ENCODE peak calls at places on chromosome 16, in eight cellular contexts. One of them, this sample, is unnamed.

GRCh38 chr16:7116734-7117133 is 215.9 kb upstream of the RBFOX1 start:
- DNase-seq in breast epithelium: no peak
- DNase-seq in gastrocnemius medialis: no peak
- DNase-seq in pancreas: no peak
- DNase-seq in fibroblast of lung: no peak
- DNase-seq in tibial nerve: no peak
- DNase-seq in HFF-Myc: no peak
- DNase-seq in IMR-90: no peak
- DNase-seq in this sample: no peak

GRCh38 chr16:66416136-66416535 is 11.0 kb upstream of the BEAN1 start:
- DNase-seq in gastrocnemius medialis: no peak
- DNase-seq in pancreas: no peak
- DNase-seq in breast epithelium: no peak
- DNase-seq in HFF-Myc: no peak
- DNase-seq in tibial nerve: no peak
- DNase-seq in IMR-90: no peak
- DNase-seq in fibroblast of lung: no peak
- DNase-seq in this sample: no peak

GRCh38 chr16:59591480-59591879 is 857.4 kb upstream of the GOT2 start:
- DNase-seq in fibroblast of lung: no peak
- DNase-seq in IMR-90: peak
- DNase-seq in breast epithelium: no peak
- DNase-seq in HFF-Myc: no peak
- DNase-seq in tibial nerve: no peak
- DNase-seq in gastrocnemius medialis: no peak
- DNase-seq in pancreas: no peak
- DNase-seq in this sample: no peak

GRCh38 chr16:28915181-28915580 is 9.9 kb downstream of the RABEP2 start:
- DNase-seq in tibial nerve: no peak
- DNase-seq in IMR-90: peak
- DNase-seq in pancreas: no peak
- DNase-seq in gastrocnemius medialis: no peak
- DNase-seq in breast epithelium: no peak
- DNase-seq in HFF-Myc: peak
- DNase-seq in fibroblast of lung: peak
- DNase-seq in this sample: peak

GRCh38 chr16:833411-833810 is 32.9 kb upstream of the GNG13 start:
- DNase-seq in gastrocnemius medialis: no peak
- DNase-seq in HFF-Myc: no peak
- DNase-seq in tibial nerve: no peak
- DNase-seq in breast epithelium: no peak
- DNase-seq in fibroblast of lung: no peak
- DNase-seq in pancreas: no peak
- DNase-seq in IMR-90: no peak
- DNase-seq in this sample: no peak

GRCh38 chr16:66832190-66832589 is 1.4 kb upstream of the NAE1 start:
- DNase-seq in gastrocnemius medialis: no peak
- DNase-seq in breast epithelium: no peak
- DNase-seq in HFF-Myc: no peak
- DNase-seq in pancreas: no peak
- DNase-seq in IMR-90: no peak
- DNase-seq in tibial nerve: no peak
- DNase-seq in fibroblast of lung: no peak
- DNase-seq in this sample: no peak

GRCh38 chr16:85381738-85382592 is 231.2 kb upstream of the GSE1 start:
- DNase-seq in HFF-Myc: no peak
- DNase-seq in fibroblast of lung: no peak
- DNase-seq in pancreas: peak
- DNase-seq in gastrocnemius medialis: no peak
- DNase-seq in tibial nerve: no peak
- DNase-seq in IMR-90: peak
- DNase-seq in breast epithelium: no peak
- DNase-seq in this sample: no peak

GRCh38 chr16:86777098-86777946 is 199.0 kb downstream of the FOXL1 start:
- DNase-seq in gastrocnemius medialis: no peak
- DNase-seq in fibroblast of lung: peak
- DNase-seq in tibial nerve: no peak
- DNase-seq in breast epithelium: no peak
- DNase-seq in IMR-90: peak
- DNase-seq in pancreas: no peak
- DNase-seq in HFF-Myc: no peak
- DNase-seq in this sample: no peak

GRCh38 chr16:25372716-25373115 is 115.1 kb upstream of the ZKSCAN2 start:
- DNase-seq in pancreas: no peak
- DNase-seq in breast epithelium: no peak
- DNase-seq in IMR-90: no peak
- DNase-seq in HFF-Myc: no peak
- DNase-seq in tibial nerve: no peak
- DNase-seq in gastrocnemius medialis: no peak
- DNase-seq in fibroblast of lung: no peak
- DNase-seq in this sample: no peak

GRCh38 chr16:25874196-25874595 is 182.4 kb downstream of the HS3ST4 start:
- DNase-seq in breast epithelium: no peak
- DNase-seq in IMR-90: no peak
- DNase-seq in HFF-Myc: no peak
- DNase-seq in fibroblast of lung: no peak
- DNase-seq in tibial nerve: no peak
- DNase-seq in gastrocnemius medialis: no peak
- DNase-seq in pancreas: no peak
- DNase-seq in this sample: no peak

GRCh38 chr16:55703003-55704001 is 47.5 kb downstream of the SLC6A2 start:
- DNase-seq in gastrocnemius medialis: no peak
- DNase-seq in IMR-90: peak
- DNase-seq in fibroblast of lung: peak
- DNase-seq in pancreas: no peak
- DNase-seq in tibial nerve: no peak
- DNase-seq in breast epithelium: no peak
- DNase-seq in HFF-Myc: peak
- DNase-seq in this sample: peak

GRCh38 chr16:70665113-70665694 is 18.8 kb downstream of the IL34 start:
- DNase-seq in gastrocnemius medialis: peak
- DNase-seq in pancreas: peak
- DNase-seq in IMR-90: no peak
- DNase-seq in breast epithelium: peak
- DNase-seq in fibroblast of lung: no peak
- DNase-seq in HFF-Myc: no peak
- DNase-seq in tibial nerve: no peak
- DNase-seq in this sample: no peak

GRCh38 chr16:2462031-2462866 is 2.3 kb downstream of the TEDC2 start:
- DNase-seq in gastrocnemius medialis: no peak
- DNase-seq in tibial nerve: no peak
- DNase-seq in fibroblast of lung: no peak
- DNase-seq in HFF-Myc: no peak
- DNase-seq in breast epithelium: no peak
- DNase-seq in IMR-90: no peak
- DNase-seq in pancreas: no peak
- DNase-seq in this sample: no peak

GRCh38 chr16:86035906-86036305 is 136.9 kb downstream of the IRF8 start:
- DNase-seq in IMR-90: no peak
- DNase-seq in pancreas: no peak
- DNase-seq in tibial nerve: no peak
- DNase-seq in HFF-Myc: no peak
- DNase-seq in fibroblast of lung: no peak
- DNase-seq in breast epithelium: no peak
- DNase-seq in gastrocnemius medialis: no peak
- DNase-seq in this sample: no peak

GRCh38 chr16:84131118-84131517 is 13.9 kb downstream of the HSDL1 start:
- DNase-seq in fibroblast of lung: no peak
- DNase-seq in IMR-90: no peak
- DNase-seq in pancreas: no peak
- DNase-seq in HFF-Myc: no peak
- DNase-seq in tibial nerve: no peak
- DNase-seq in gastrocnemius medialis: no peak
- DNase-seq in breast epithelium: no peak
- DNase-seq in this sample: no peak

GRCh38 chr16:66758086-66758485 is 6.7 kb upstream of the DYNC1LI2 start:
- DNase-seq in breast epithelium: no peak
- DNase-seq in pancreas: no peak
- DNase-seq in fibroblast of lung: no peak
- DNase-seq in tibial nerve: no peak
- DNase-seq in HFF-Myc: no peak
- DNase-seq in IMR-90: no peak
- DNase-seq in gastrocnemius medialis: no peak
- DNase-seq in this sample: no peak

GRCh38 chr16:87709677-87710076 is 56.1 kb downstream of the KLHDC4 start:
- DNase-seq in HFF-Myc: no peak
- DNase-seq in fibroblast of lung: no peak
- DNase-seq in gastrocnemius medialis: no peak
- DNase-seq in IMR-90: no peak
- DNase-seq in tibial nerve: no peak
- DNase-seq in breast epithelium: no peak
- DNase-seq in pancreas: peak
- DNase-seq in this sample: no peak

GRCh38 chr16:85587763-85588474 is 25.2 kb upstream of the GSE1 start:
- DNase-seq in IMR-90: no peak
- DNase-seq in gastrocnemius medialis: no peak
- DNase-seq in pancreas: no peak
- DNase-seq in tibial nerve: no peak
- DNase-seq in HFF-Myc: no peak
- DNase-seq in fibroblast of lung: no peak
- DNase-seq in breast epithelium: no peak
- DNase-seq in this sample: no peak

GRCh38 chr16:15493416-15494181 is 59.2 kb downstream of the BMERB1 start:
- DNase-seq in fibroblast of lung: peak
- DNase-seq in tibial nerve: no peak
- DNase-seq in breast epithelium: no peak
- DNase-seq in pancreas: no peak
- DNase-seq in gastrocnemius medialis: no peak
- DNase-seq in HFF-Myc: peak
- DNase-seq in IMR-90: peak
- DNase-seq in this sample: peak

GRCh38 chr16:49440156-49441065 is 66.8 kb downstream of the C16orf78 start:
- DNase-seq in HFF-Myc: no peak
- DNase-seq in IMR-90: no peak
- DNase-seq in tibial nerve: no peak
- DNase-seq in gastrocnemius medialis: no peak
- DNase-seq in pancreas: no peak
- DNase-seq in breast epithelium: no peak
- DNase-seq in fibroblast of lung: no peak
- DNase-seq in this sample: no peak
- TF ChIP-seq CTCF in HFF-Myc: no peak
- TF ChIP-seq CTCF in IMR-90: no peak
- TF ChIP-seq CTCF in tibial nerve: no peak
- TF ChIP-seq CTCF in gastrocnemius medialis: no peak
- TF ChIP-seq CTCF in pancreas: no peak
- TF ChIP-seq CTCF in breast epithelium: no peak
- TF ChIP-seq CTCF in fibroblast of lung: no peak
- TF ChIP-seq CTCF in this sample: no peak

GRCh38 chr16:75147968-75148310 is 385 bp upstream of the ZFP1 start:
- DNase-seq in tibial nerve: no peak
- DNase-seq in pancreas: no peak
- DNase-seq in HFF-Myc: no peak
- DNase-seq in fibroblast of lung: no peak
- DNase-seq in gastrocnemius medialis: no peak
- DNase-seq in IMR-90: no peak
- DNase-seq in breast epithelium: no peak
- DNase-seq in this sample: no peak
- H3K4me3 ChIP-seq in tibial nerve: peak
- H3K4me3 ChIP-seq in pancreas: no peak
- H3K4me3 ChIP-seq in HFF-Myc: peak
- H3K4me3 ChIP-seq in fibroblast of lung: peak
- H3K4me3 ChIP-seq in gastrocnemius medialis: peak
- H3K4me3 ChIP-seq in IMR-90: no peak
- H3K4me3 ChIP-seq in breast epithelium: peak
- H3K4me3 ChIP-seq in this sample: peak

DNA sequence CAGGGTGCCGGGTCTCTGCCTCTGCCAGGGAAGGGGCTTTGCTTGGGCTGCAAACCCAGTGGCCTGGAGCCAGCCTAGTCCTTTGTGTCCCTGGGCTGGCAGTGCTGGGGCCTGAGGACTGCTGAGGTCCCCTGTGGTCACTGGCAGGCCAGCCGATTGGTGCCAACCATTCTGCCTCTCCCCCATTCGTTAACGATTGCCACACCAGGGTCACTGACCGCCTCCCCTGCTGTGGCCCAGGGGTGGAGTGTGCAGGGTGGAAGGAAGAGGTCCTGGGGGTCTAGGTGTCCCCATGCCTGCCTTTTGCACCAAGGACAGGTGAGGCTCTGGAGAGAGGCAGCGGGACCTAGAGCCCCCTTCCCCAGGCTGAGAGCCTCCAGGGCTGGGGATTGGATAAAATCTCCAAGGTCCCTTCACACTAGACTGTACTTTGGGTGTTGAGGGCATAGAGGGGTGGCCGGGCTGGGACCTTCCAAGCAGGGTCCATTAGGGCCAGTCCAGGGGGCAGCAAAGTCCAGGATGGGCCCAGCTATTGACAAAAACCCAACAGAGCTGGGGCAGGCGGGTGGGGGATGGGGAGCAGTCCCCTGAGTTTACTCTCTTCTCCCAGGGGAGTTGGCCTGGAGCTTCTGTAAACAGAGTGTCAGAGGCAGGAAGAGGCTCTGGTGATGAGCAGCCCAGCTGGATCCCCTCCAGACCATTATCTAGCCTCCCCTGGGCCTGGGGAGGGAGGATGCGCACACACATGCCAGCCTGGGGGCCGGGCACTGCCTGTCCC is 1.1 kb downstream of the VASN start:
- DNase-seq in IMR-90: peak
- DNase-seq in HFF-Myc: no peak
- DNase-seq in breast epithelium: no peak
- DNase-seq in gastrocnemius medialis: no peak
- DNase-seq in fibroblast of lung: no peak
- DNase-seq in tibial nerve: no peak
- DNase-seq in pancreas: peak
- DNase-seq in this sample: no peak
- TF ChIP-seq CTCF in IMR-90: no peak
- TF ChIP-seq CTCF in HFF-Myc: no peak
- TF ChIP-seq CTCF in breast epithelium: no peak
- TF ChIP-seq CTCF in gastrocnemius medialis: no peak
- TF ChIP-seq CTCF in fibroblast of lung: no peak
- TF ChIP-seq CTCF in tibial nerve: no peak
- TF ChIP-seq CTCF in pancreas: no peak
- TF ChIP-seq CTCF in this sample: no peak

DNA sequence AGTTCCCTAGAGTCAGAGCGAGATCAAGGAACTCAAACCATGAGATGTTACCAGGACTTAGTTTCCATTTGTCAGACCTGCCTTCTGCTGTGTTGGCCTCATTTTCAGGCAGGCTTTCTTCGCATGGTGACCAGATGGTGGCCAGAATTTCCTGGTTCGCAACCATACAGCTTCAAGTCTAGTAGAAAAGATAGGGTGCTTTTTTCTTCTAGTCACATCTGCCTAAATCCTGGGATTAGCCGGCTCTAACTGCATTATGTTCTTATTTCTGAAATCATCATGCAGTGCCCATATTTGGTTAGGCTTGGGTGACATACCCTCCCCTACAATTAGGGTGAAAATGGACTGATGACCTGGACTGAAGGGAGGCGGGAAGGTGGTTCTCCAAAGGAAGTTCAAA is 131.5 kb downstream of the SHISA9 start:
- DNase-seq in tibial nerve: no peak
- DNase-seq in pancreas: no peak
- DNase-seq in fibroblast of lung: no peak
- DNase-seq in breast epithelium: no peak
- DNase-seq in HFF-Myc: no peak
- DNase-seq in gastrocnemius medialis: no peak
- DNase-seq in IMR-90: no peak
- DNase-seq in this sample: no peak
- H3K4me3 ChIP-seq in tibial nerve: no peak
- H3K4me3 ChIP-seq in pancreas: no peak
- H3K4me3 ChIP-seq in fibroblast of lung: no peak
- H3K4me3 ChIP-seq in breast epithelium: no peak
- H3K4me3 ChIP-seq in HFF-Myc: no peak
- H3K4me3 ChIP-seq in gastrocnemius medialis: no peak
- H3K4me3 ChIP-seq in IMR-90: no peak
- H3K4me3 ChIP-seq in this sample: no peak

This sample was measured in AG09309.